ENCODE peak calls at places on chromosome 2, in five cellular contexts. T, J, B, F and A are unnamed samples.

GRCh38 chr2:122481717-122482116 is 726.3 kb downstream of the TSN start:
- DNase-seq in J (no peak), T (no peak), F (no peak), B (no peak), A (no peak)

GRCh38 chr2:1645761-1646476 is 98.4 kb downstream of the PXDN start:
- DNase-seq in B (no peak), T (no peak), F (no peak), J (no peak), A (no peak)

GRCh38 chr2:69667805-69668382 is 24.4 kb upstream of the AAK1 start:
- DNase-seq in F (no peak), B (no peak), J (peak; percentile 36), T (no peak), A (no peak)

GRCh38 chr2:884027-884748 is 66.5 kb upstream of the SNTG2 start:
- DNase-seq in J (no peak), T (no peak), F (no peak), B (no peak), A (no peak)

GRCh38 chr2:29700560-29700959 is 220.8 kb downstream of the ALK start:
- DNase-seq in T (no peak), B (no peak), F (no peak), J (peak; percentile 12), A (no peak)

GRCh38 chr2:174774828-174775227 is 10.6 kb upstream of the CHRNA1 start:
- DNase-seq in T (no peak), F (no peak), J (no peak), B (no peak), A (no peak)

GRCh38 chr2:191274404-191274803 is 29.2 kb downstream of the MYO1B start:
- DNase-seq in B (no peak), J (no peak), F (peak; percentile 25), T (no peak), A (no peak)

GRCh38 chr2:169069341-169069740 is at the start of gene DHRS9:
- DNase-seq in F (no peak), J (peak; percentile 26), B (no peak), T (no peak), A (no peak)

GRCh38 chr2:131493199-131494018 is 1.2 kb upstream of the MZT2A start:
- DNase-seq in T (no peak), F (no peak), B (no peak), J (peak; percentile 14), A (no peak)

GRCh38 chr2:149191915-149192314 is 138.5 kb upstream of the LYPD6 start:
- DNase-seq in T (no peak), J (no peak), B (no peak), F (no peak), A (no peak)

GRCh38 chr2:60735496-60736250 is 20.4 kb upstream of the PAPOLG start:
- DNase-seq in T (no peak), F (no peak), B (peak; percentile 16), J (no peak), A (no peak)

GRCh38 chr2:6945087-6945813 is 28.0 kb downstream of the RNF144A start:
- DNase-seq in J (no peak), T (no peak), F (no peak), B (no peak), A (no peak)

GRCh38 chr2:130728549-130729310 is at the start of gene GPR148:
- DNase-seq in B (no peak), F (no peak), J (no peak), T (no peak), A (no peak)

GRCh38 chr2:64212801-64213321 is 68.6 kb upstream of the PELI1 start:
- DNase-seq in J (peak; percentile 31), T (no peak), B (no peak), F (no peak), A (no peak)

GRCh38 chr2:39948016-39948719 is 169.1 kb upstream of the THUMPD2 start:
- DNase-seq in J (peak; percentile 18), T (no peak), F (no peak), B (no peak), A (no peak)

GRCh38 chr2:54638774-54639187 is 84.7 kb upstream of the EML6 start:
- DNase-seq in F (no peak), B (no peak), J (peak; percentile 27), T (no peak), A (no peak)

GRCh38 chr2:20434588-20435294 is 12.1 kb upstream of the RHOB start:
- DNase-seq in T (no peak), F (no peak), B (no peak), J (no peak), A (no peak)

GRCh38 chr2:45134726-45135125 is 125.5 kb upstream of the SIX2 start:
- DNase-seq in J (peak; percentile 65), B (no peak), T (no peak), F (no peak), A (no peak)

GRCh38 chr2:18749912-18750526 is 160.7 kb upstream of the NT5C1B start:
- DNase-seq in T (peak; percentile 67), B (no peak), F (peak; percentile 13), J (peak; percentile 85), A (peak; percentile 10)

GRCh38 chr2:11133238-11133935 is 21.9 kb upstream of the SLC66A3 start:
- DNase-seq in J (no peak), F (no peak), B (no peak), T (no peak), A (no peak)

GRCh38 chr2:45652090-45653050 is 895 bp downstream of the PRKCE start:
- DNase-seq in J (peak; percentile 77), F (no peak), B (peak; percentile 38), T (no peak), A (peak; percentile 11)

GRCh38 chr2:127683766-127684165 is 8.4 kb upstream of the LIMS2 start:
- DNase-seq in B (no peak), T (no peak), F (no peak), J (peak; percentile 56), A (no peak)

GRCh38 chr2:15913146-15913545 is 27.2 kb upstream of the MYCN start:
- DNase-seq in T (no peak), F (no peak), B (no peak), J (no peak), A (no peak)